ENCODE peak calls at places on chromosomes 11 and 22, in eight cellular contexts. E is A549, K is HCT116, Y is HepG2, R is endothelial cell of umbilical vein, V is K562, A is H1, S is GM12878. W is an unnamed sample.

GRCh38 chr22:30221121-30221992 is 25.2 kb downstream of the LIF start:
- DNase-seq in E (no peak), K (no peak), Y (no peak), R (no peak), V (no peak), A (no peak), S (peak; percentile 56), W (no peak)

GRCh38 chr11:79087957-79088318 is 352.9 kb downstream of the TENM4 start:
- DNase-seq in E (no peak), K (no peak), Y (no peak), R (no peak), V (no peak), A (no peak), S (no peak), W (no peak)

GRCh38 chr11:22688914-22689313 is 22.5 kb downstream of the GAS2 start:
- DNase-seq in E (no peak), K (no peak), Y (peak; percentile 28), R (no peak), V (no peak), A (no peak), S (no peak), W (no peak)

GRCh38 chr11:71096751-71097388 is 155.5 kb downstream of the SHANK2 start:
- DNase-seq in E (no peak), K (no peak), Y (no peak), R (no peak), V (no peak), A (no peak), S (no peak), W (no peak)

GRCh38 chr11:93861808-93862207 is 11.4 kb upstream of the VSTM5 start:
- DNase-seq in E (no peak), K (no peak), Y (no peak), R (no peak), V (peak; percentile 50), A (no peak), S (no peak), W (peak; percentile 61)

GRCh38 chr11:69471329-69472052 is 10.0 kb upstream of the LINC01488 start:
- DNase-seq in E (no peak), K (no peak), Y (no peak), R (peak; percentile 74), V (no peak), A (no peak), S (no peak), W (no peak)

GRCh38 chr11:85912414-85912813 is 57.2 kb downstream of the CCDC83 start:
- DNase-seq in E (no peak), K (no peak), Y (no peak), R (no peak), V (no peak), A (no peak), S (no peak), W (no peak)

GRCh38 chr11:10908215-10908990 is 50.5 kb upstream of the ZBED5 start:
- DNase-seq in E (peak; percentile 35), K (no peak), Y (no peak), R (no peak), V (peak; percentile 63), A (no peak), S (no peak), W (no peak)

GRCh38 chr11:78469905-78470304 is 52.3 kb upstream of the GAB2 start:
- DNase-seq in E (no peak), K (no peak), Y (no peak), R (peak; percentile 60), V (no peak), A (no peak), S (no peak), W (no peak)

GRCh38 chr11:19345848-19346681 is 105.3 kb upstream of the E2F8 start:
- DNase-seq in E (peak; percentile 7), K (no peak), Y (no peak), R (peak; percentile 65), V (no peak), A (no peak), S (no peak), W (peak; percentile 65)

GRCh38 chr11:44659641-44660040 is 67.1 kb upstream of the TSPAN18 start:
- DNase-seq in E (no peak), K (no peak), Y (no peak), R (no peak), V (no peak), A (no peak), S (no peak), W (no peak)

GRCh38 chr11:7564803-7565202 is 51.0 kb downstream of the PPFIBP2 start:
- DNase-seq in E (no peak), K (no peak), Y (no peak), R (no peak), V (no peak), A (no peak), S (no peak), W (no peak)

GRCh38 chr11:84719935-84720577 is 907.1 kb downstream of the DLG2 start:
- DNase-seq in E (no peak), K (no peak), Y (no peak), R (no peak), V (no peak), A (no peak), S (no peak), W (no peak)

DNA sequence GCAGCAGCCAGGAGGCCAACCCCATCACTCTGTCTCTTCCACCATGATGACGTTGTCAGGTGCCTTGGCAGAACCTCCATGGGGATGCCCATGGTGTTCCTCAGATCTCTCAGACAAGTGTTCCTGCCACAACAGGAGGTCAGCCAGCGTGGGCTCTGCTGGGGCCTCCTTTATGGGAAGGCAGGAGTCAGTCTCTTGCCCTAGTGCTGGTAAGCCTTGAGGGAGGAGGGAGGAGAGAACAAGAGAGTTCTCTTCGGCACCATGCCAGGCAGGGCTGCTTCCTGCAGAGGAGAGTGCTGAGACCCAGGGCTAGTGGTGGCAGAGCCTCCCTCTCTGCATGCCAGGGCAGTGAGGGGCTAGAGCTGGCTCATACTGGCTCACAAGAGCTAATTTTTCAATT is 32.5 kb downstream of the GNAZ start:
- DNase-seq in E (no peak), K (no peak), Y (no peak), R (no peak), V (no peak), A (no peak), S (no peak), W (no peak)
- TF ChIP-seq POLR2A in E (no peak), K (no peak), Y (no peak), R (no peak), V (no peak), A (no peak), S (no peak), W (no peak)

GRCh38 chr11:17631702-17632365 is 84.8 kb downstream of the OTOG start:
- DNase-seq in E (no peak), K (no peak), Y (no peak), R (no peak), V (no peak), A (no peak), S (no peak), W (no peak)

GRCh38 chr11:17634776-17635550 is 84.4 kb upstream of the MYOD1 start:
- DNase-seq in E (no peak), K (no peak), Y (no peak), R (no peak), V (no peak), A (no peak), S (no peak), W (no peak)

GRCh38 chr11:17635551-17635938 is 83.8 kb upstream of the MYOD1 start:
- DNase-seq in E (no peak), K (no peak), Y (no peak), R (no peak), V (no peak), A (no peak), S (no peak), W (no peak)

GRCh38 chr11:17633987-17634775 is 85.2 kb upstream of the MYOD1 start:
- DNase-seq in E (no peak), K (no peak), Y (no peak), R (no peak), V (no peak), A (no peak), S (no peak), W (no peak)

DNA sequence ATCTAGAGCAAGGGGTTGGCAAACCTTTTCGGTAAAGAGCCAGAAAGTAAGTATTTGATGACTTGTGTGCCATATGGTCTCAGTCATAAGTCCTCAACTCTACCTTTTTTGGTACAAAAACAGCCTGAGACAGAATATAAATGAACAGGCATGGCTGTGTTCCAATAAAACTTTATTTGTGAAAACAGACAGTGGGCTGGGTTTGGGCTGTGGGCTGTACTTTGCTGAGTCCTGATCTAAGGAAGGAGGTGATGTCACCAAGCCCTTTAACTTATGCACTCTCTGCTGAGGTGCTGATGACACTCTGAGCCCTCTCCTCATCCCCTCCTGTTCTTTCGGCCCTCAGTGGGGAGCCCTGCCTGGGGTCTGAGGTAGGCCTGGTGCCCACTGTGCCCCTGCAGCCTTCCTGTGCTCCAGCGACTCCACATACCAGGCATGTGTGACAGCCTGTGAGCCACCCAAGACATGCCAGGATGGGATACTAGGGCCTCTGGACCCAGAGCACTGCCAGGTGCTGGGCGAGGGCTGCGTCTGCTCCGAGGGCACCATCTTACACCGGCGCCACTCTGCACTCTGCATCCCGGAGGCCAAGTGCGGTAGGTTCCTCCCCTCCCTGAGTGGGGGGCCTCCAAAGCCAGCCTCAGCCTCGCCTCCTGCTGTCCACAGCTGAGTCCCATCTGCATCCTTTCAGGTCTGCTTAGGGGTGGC is 85.9 kb upstream of the MYOD1 start:
- DNase-seq in E (no peak), K (no peak), Y (no peak), R (no peak), V (no peak), A (no peak), S (no peak), W (no peak)
- TF ChIP-seq MAX in E (no peak), K (no peak), Y (no peak), R (no peak), V (no peak), A (no peak), S (no peak), W (no peak)

DNA sequence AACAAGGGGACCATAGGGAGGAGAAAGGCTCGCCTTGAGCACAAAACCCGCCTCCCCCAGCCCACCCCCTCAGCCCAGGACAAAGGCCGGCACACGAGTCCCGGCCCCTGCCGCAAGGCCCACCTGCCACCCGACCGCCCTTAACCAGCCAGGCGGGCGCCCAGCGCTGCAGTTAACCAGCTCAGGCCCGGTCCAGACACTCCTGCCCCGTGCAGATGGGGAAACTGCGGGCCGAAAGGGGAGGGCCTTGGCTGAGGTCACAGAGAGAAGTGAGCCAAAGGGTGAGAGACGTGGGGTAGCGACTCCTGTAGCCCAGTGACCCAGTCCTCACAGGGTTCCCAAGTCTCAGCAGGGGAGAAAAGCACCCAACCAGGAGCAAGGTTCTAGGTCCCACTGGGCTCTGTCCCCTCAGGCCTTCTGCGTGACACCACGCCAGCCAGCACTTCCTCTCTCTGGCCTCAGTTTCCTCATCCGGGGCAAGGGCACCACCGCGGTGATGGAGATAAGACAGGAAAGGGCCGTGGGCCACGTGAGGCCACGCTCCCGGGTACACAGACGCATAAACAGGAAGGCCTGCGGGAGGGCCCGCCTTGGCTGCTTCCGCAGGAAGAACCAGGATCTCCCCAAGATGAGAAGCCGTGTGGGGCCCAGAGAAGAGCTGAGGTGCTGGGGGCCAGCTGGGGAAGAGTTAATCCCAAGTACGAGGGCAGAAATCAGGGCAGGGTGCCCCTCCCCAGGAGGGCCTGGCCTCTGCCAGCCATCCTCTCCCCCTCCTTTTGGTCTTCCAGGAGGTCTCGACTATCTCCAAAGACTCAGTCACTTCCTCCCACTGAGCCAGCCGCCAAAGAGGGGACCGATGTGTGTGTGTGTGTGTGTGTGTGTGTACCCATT is 1.8 kb downstream of the MFNG start:
- DNase-seq in E (no peak), K (no peak), Y (no peak), R (peak; percentile 88), V (no peak), A (no peak), S (peak; percentile 75), W (no peak)
- TF ChIP-seq POLR2A in E (no peak), K (no peak), Y (no peak), R (peak; percentile 82), V (no peak), A (no peak), S (peak; percentile 74), W (no peak)

GRCh38 chr22:38132794-38133193 is 22.3 kb upstream of the BAIAP2L2 start:
- DNase-seq in E (no peak), K (no peak), Y (no peak), R (no peak), V (no peak), A (no peak), S (no peak), W (no peak)
- TF ChIP-seq MAX in E (no peak), K (no peak), Y (no peak), R (no peak), V (no peak), A (no peak), S (no peak), W (no peak)